ENCODE peak calls at places on chromosomes 5 and 9, in ten cellular contexts. One of them, this sample, is unnamed.

GRCh38 chr9:13786131-13786530 is 506.6 kb upstream of the MPDZ start:
- DNase-seq in non-pigmented ciliary epithelial cell: no peak
- DNase-seq in GDM1: no peak
- DNase-seq in sigmoid colon: no peak
- DNase-seq in HT1080: no peak
- DNase-seq in mucosa of descending colon: no peak
- DNase-seq in AG10803: peak
- DNase-seq in hepatic stellate cell: peak
- DNase-seq in type B pancreatic cell: no peak
- DNase-seq in OCI-LY7: no peak
- DNase-seq in this sample: no peak

GRCh38 chr5:131595088-131596033 is 39.7 kb downstream of the RAPGEF6 start:
- DNase-seq in AG10803: no peak
- DNase-seq in mucosa of descending colon: no peak
- DNase-seq in sigmoid colon: no peak
- DNase-seq in type B pancreatic cell: no peak
- DNase-seq in GDM1: no peak
- DNase-seq in HT1080: no peak
- DNase-seq in hepatic stellate cell: no peak
- DNase-seq in OCI-LY7: no peak
- DNase-seq in non-pigmented ciliary epithelial cell: no peak
- DNase-seq in this sample: no peak

GRCh38 chr5:171580506-171581265 is 161.2 kb downstream of the FGF18 start:
- DNase-seq in non-pigmented ciliary epithelial cell: peak
- DNase-seq in hepatic stellate cell: no peak
- DNase-seq in sigmoid colon: no peak
- DNase-seq in mucosa of descending colon: no peak
- DNase-seq in OCI-LY7: no peak
- DNase-seq in AG10803: peak
- DNase-seq in type B pancreatic cell: peak
- DNase-seq in GDM1: no peak
- DNase-seq in HT1080: peak
- DNase-seq in this sample: no peak

GRCh38 chr9:14312721-14313377 is 1.1 kb downstream of the NFIB start:
- DNase-seq in mucosa of descending colon: peak
- DNase-seq in non-pigmented ciliary epithelial cell: no peak
- DNase-seq in AG10803: no peak
- DNase-seq in GDM1: no peak
- DNase-seq in hepatic stellate cell: peak
- DNase-seq in sigmoid colon: peak
- DNase-seq in HT1080: peak
- DNase-seq in OCI-LY7: no peak
- DNase-seq in type B pancreatic cell: no peak
- DNase-seq in this sample: no peak

GRCh38 chr5:111999286-111999685 is 242.3 kb upstream of the NREP start:
- DNase-seq in GDM1: no peak
- DNase-seq in hepatic stellate cell: no peak
- DNase-seq in HT1080: peak
- DNase-seq in mucosa of descending colon: no peak
- DNase-seq in AG10803: peak
- DNase-seq in sigmoid colon: no peak
- DNase-seq in non-pigmented ciliary epithelial cell: peak
- DNase-seq in type B pancreatic cell: no peak
- DNase-seq in OCI-LY7: no peak
- DNase-seq in this sample: no peak

GRCh38 chr5:173786296-173787187 is 101.6 kb upstream of the CPEB4 start:
- DNase-seq in GDM1: no peak
- DNase-seq in type B pancreatic cell: no peak
- DNase-seq in mucosa of descending colon: no peak
- DNase-seq in AG10803: no peak
- DNase-seq in sigmoid colon: no peak
- DNase-seq in non-pigmented ciliary epithelial cell: no peak
- DNase-seq in HT1080: no peak
- DNase-seq in OCI-LY7: peak
- DNase-seq in hepatic stellate cell: no peak
- DNase-seq in this sample: no peak

GRCh38 chr9:20321683-20322082 is 300.6 kb downstream of the MLLT3 start:
- DNase-seq in GDM1: no peak
- DNase-seq in mucosa of descending colon: no peak
- DNase-seq in HT1080: peak
- DNase-seq in hepatic stellate cell: no peak
- DNase-seq in sigmoid colon: no peak
- DNase-seq in non-pigmented ciliary epithelial cell: no peak
- DNase-seq in type B pancreatic cell: no peak
- DNase-seq in AG10803: no peak
- DNase-seq in OCI-LY7: no peak
- DNase-seq in this sample: no peak

GRCh38 chr5:151155777-151156731 is 1.5 kb downstream of the ANXA6 start:
- DNase-seq in hepatic stellate cell: peak
- DNase-seq in mucosa of descending colon: no peak
- DNase-seq in sigmoid colon: peak
- DNase-seq in HT1080: peak
- DNase-seq in non-pigmented ciliary epithelial cell: no peak
- DNase-seq in AG10803: peak
- DNase-seq in GDM1: no peak
- DNase-seq in type B pancreatic cell: no peak
- DNase-seq in OCI-LY7: peak
- DNase-seq in this sample: peak

GRCh38 chr9:132885691-132886357 is 7.1 kb downstream of the SPACA9 start:
- DNase-seq in non-pigmented ciliary epithelial cell: no peak
- DNase-seq in AG10803: no peak
- DNase-seq in OCI-LY7: no peak
- DNase-seq in hepatic stellate cell: no peak
- DNase-seq in GDM1: no peak
- DNase-seq in sigmoid colon: no peak
- DNase-seq in type B pancreatic cell: no peak
- DNase-seq in HT1080: no peak
- DNase-seq in mucosa of descending colon: no peak
- DNase-seq in this sample: no peak

GRCh38 chr5:124651663-124652513 is 94.6 kb downstream of the ZNF608 start:
- DNase-seq in HT1080: no peak
- DNase-seq in AG10803: no peak
- DNase-seq in non-pigmented ciliary epithelial cell: no peak
- DNase-seq in sigmoid colon: peak
- DNase-seq in type B pancreatic cell: peak
- DNase-seq in GDM1: no peak
- DNase-seq in OCI-LY7: peak
- DNase-seq in hepatic stellate cell: peak
- DNase-seq in mucosa of descending colon: peak
- DNase-seq in this sample: peak

GRCh38 chr5:62256161-62257017 is 49.6 kb upstream of the KIF2A start:
- DNase-seq in type B pancreatic cell: no peak
- DNase-seq in GDM1: no peak
- DNase-seq in mucosa of descending colon: no peak
- DNase-seq in HT1080: no peak
- DNase-seq in AG10803: no peak
- DNase-seq in OCI-LY7: peak
- DNase-seq in non-pigmented ciliary epithelial cell: no peak
- DNase-seq in sigmoid colon: no peak
- DNase-seq in hepatic stellate cell: no peak
- DNase-seq in this sample: no peak

GRCh38 chr9:110126457-110126856 is 81.5 kb downstream of the C9orf152 start:
- DNase-seq in non-pigmented ciliary epithelial cell: no peak
- DNase-seq in hepatic stellate cell: no peak
- DNase-seq in GDM1: no peak
- DNase-seq in HT1080: peak
- DNase-seq in type B pancreatic cell: no peak
- DNase-seq in sigmoid colon: no peak
- DNase-seq in OCI-LY7: peak
- DNase-seq in mucosa of descending colon: no peak
- DNase-seq in AG10803: no peak
- DNase-seq in this sample: no peak

GRCh38 chr5:54520940-54521339 is 3.4 kb downstream of the SNX18 start:
- DNase-seq in mucosa of descending colon: no peak
- DNase-seq in AG10803: peak
- DNase-seq in type B pancreatic cell: no peak
- DNase-seq in non-pigmented ciliary epithelial cell: no peak
- DNase-seq in sigmoid colon: no peak
- DNase-seq in GDM1: no peak
- DNase-seq in HT1080: no peak
- DNase-seq in OCI-LY7: no peak
- DNase-seq in hepatic stellate cell: no peak
- DNase-seq in this sample: no peak

GRCh38 chr5:73115399-73116051 is 4.8 kb upstream of the TMEM171 start:
- DNase-seq in sigmoid colon: no peak
- DNase-seq in hepatic stellate cell: peak
- DNase-seq in GDM1: no peak
- DNase-seq in mucosa of descending colon: no peak
- DNase-seq in HT1080: peak
- DNase-seq in non-pigmented ciliary epithelial cell: peak
- DNase-seq in type B pancreatic cell: no peak
- DNase-seq in OCI-LY7: no peak
- DNase-seq in AG10803: peak
- DNase-seq in this sample: no peak

GRCh38 chr5:150487199-150488061 is 20.5 kb upstream of the NDST1 start:
- DNase-seq in AG10803: peak
- DNase-seq in mucosa of descending colon: peak
- DNase-seq in OCI-LY7: peak
- DNase-seq in hepatic stellate cell: no peak
- DNase-seq in GDM1: peak
- DNase-seq in non-pigmented ciliary epithelial cell: no peak
- DNase-seq in type B pancreatic cell: no peak
- DNase-seq in sigmoid colon: no peak
- DNase-seq in HT1080: peak
- DNase-seq in this sample: peak

GRCh38 chr9:130522233-130522808 is 57.1 kb upstream of the FUBP3 start:
- DNase-seq in type B pancreatic cell: no peak
- DNase-seq in mucosa of descending colon: no peak
- DNase-seq in non-pigmented ciliary epithelial cell: no peak
- DNase-seq in OCI-LY7: no peak
- DNase-seq in GDM1: no peak
- DNase-seq in AG10803: no peak
- DNase-seq in sigmoid colon: no peak
- DNase-seq in HT1080: no peak
- DNase-seq in hepatic stellate cell: no peak
- DNase-seq in this sample: no peak

GRCh38 chr5:57231607-57232006 is 57.7 kb downstream of the GPBP1 start:
- DNase-seq in mucosa of descending colon: no peak
- DNase-seq in sigmoid colon: no peak
- DNase-seq in AG10803: no peak
- DNase-seq in type B pancreatic cell: no peak
- DNase-seq in GDM1: no peak
- DNase-seq in non-pigmented ciliary epithelial cell: no peak
- DNase-seq in HT1080: no peak
- DNase-seq in hepatic stellate cell: no peak
- DNase-seq in OCI-LY7: no peak
- DNase-seq in this sample: no peak

GRCh38 chr5:80569086-80569960 is 757 bp downstream of the ANKRD34B start:
- DNase-seq in OCI-LY7: no peak
- DNase-seq in type B pancreatic cell: no peak
- DNase-seq in hepatic stellate cell: no peak
- DNase-seq in sigmoid colon: no peak
- DNase-seq in non-pigmented ciliary epithelial cell: no peak
- DNase-seq in AG10803: no peak
- DNase-seq in GDM1: no peak
- DNase-seq in HT1080: no peak
- DNase-seq in mucosa of descending colon: no peak
- DNase-seq in this sample: no peak

GRCh38 chr9:91178281-91179236 is 183.2 kb downstream of the AUH start:
- DNase-seq in OCI-LY7: no peak
- DNase-seq in GDM1: no peak
- DNase-seq in AG10803: no peak
- DNase-seq in sigmoid colon: no peak
- DNase-seq in non-pigmented ciliary epithelial cell: no peak
- DNase-seq in mucosa of descending colon: peak
- DNase-seq in type B pancreatic cell: peak
- DNase-seq in HT1080: no peak
- DNase-seq in hepatic stellate cell: no peak
- DNase-seq in this sample: no peak

GRCh38 chr9:80995759-80996158 is 693.6 kb downstream of the TLE1 start:
- DNase-seq in GDM1: no peak
- DNase-seq in AG10803: peak
- DNase-seq in non-pigmented ciliary epithelial cell: peak
- DNase-seq in HT1080: peak
- DNase-seq in hepatic stellate cell: no peak
- DNase-seq in type B pancreatic cell: no peak
- DNase-seq in mucosa of descending colon: no peak
- DNase-seq in OCI-LY7: no peak
- DNase-seq in sigmoid colon: no peak
- DNase-seq in this sample: no peak

GRCh38 chr5:86500947-86501346 is 116.8 kb upstream of the COX7C start:
- DNase-seq in hepatic stellate cell: no peak
- DNase-seq in GDM1: no peak
- DNase-seq in non-pigmented ciliary epithelial cell: no peak
- DNase-seq in sigmoid colon: no peak
- DNase-seq in AG10803: no peak
- DNase-seq in OCI-LY7: no peak
- DNase-seq in mucosa of descending colon: no peak
- DNase-seq in HT1080: peak
- DNase-seq in type B pancreatic cell: no peak
- DNase-seq in this sample: no peak

GRCh38 chr5:95823738-95824609 is 1.4 kb upstream of the GLRX start:
- DNase-seq in HT1080: peak
- DNase-seq in type B pancreatic cell: no peak
- DNase-seq in AG10803: peak
- DNase-seq in non-pigmented ciliary epithelial cell: peak
- DNase-seq in mucosa of descending colon: peak
- DNase-seq in sigmoid colon: peak
- DNase-seq in GDM1: peak
- DNase-seq in hepatic stellate cell: peak
- DNase-seq in OCI-LY7: peak
- DNase-seq in this sample: peak

GRCh38 chr9:75233011-75233410 is 144.7 kb downstream of the OSTF1 start:
- DNase-seq in non-pigmented ciliary epithelial cell: peak
- DNase-seq in sigmoid colon: no peak
- DNase-seq in type B pancreatic cell: no peak
- DNase-seq in AG10803: no peak
- DNase-seq in HT1080: no peak
- DNase-seq in hepatic stellate cell: no peak
- DNase-seq in OCI-LY7: no peak
- DNase-seq in GDM1: no peak
- DNase-seq in mucosa of descending colon: no peak
- DNase-seq in this sample: no peak

GRCh38 chr5:134647750-134648424 is 698 bp upstream of the SEC24A start:
- DNase-seq in OCI-LY7: peak
- DNase-seq in type B pancreatic cell: no peak
- DNase-seq in non-pigmented ciliary epithelial cell: no peak
- DNase-seq in HT1080: no peak
- DNase-seq in AG10803: peak
- DNase-seq in mucosa of descending colon: no peak
- DNase-seq in GDM1: no peak
- DNase-seq in hepatic stellate cell: no peak
- DNase-seq in sigmoid colon: no peak
- DNase-seq in this sample: no peak

GRCh38 chr9:84121991-84122523 is 141.5 kb downstream of the RMI1 start:
- DNase-seq in hepatic stellate cell: no peak
- DNase-seq in sigmoid colon: no peak
- DNase-seq in mucosa of descending colon: no peak
- DNase-seq in OCI-LY7: no peak
- DNase-seq in type B pancreatic cell: no peak
- DNase-seq in AG10803: peak
- DNase-seq in non-pigmented ciliary epithelial cell: peak
- DNase-seq in GDM1: no peak
- DNase-seq in HT1080: peak
- DNase-seq in this sample: no peak

GRCh38 chr5:82396871-82397514 is 118.8 kb upstream of the RPS23 start:
- DNase-seq in OCI-LY7: no peak
- DNase-seq in AG10803: peak
- DNase-seq in sigmoid colon: peak
- DNase-seq in type B pancreatic cell: no peak
- DNase-seq in mucosa of descending colon: peak
- DNase-seq in GDM1: no peak
- DNase-seq in non-pigmented ciliary epithelial cell: peak
- DNase-seq in HT1080: peak
- DNase-seq in hepatic stellate cell: peak
- DNase-seq in this sample: peak

GRCh38 chr5:375921-376871 is 54.7 kb downstream of the AHRR start:
- DNase-seq in OCI-LY7: no peak
- DNase-seq in type B pancreatic cell: peak
- DNase-seq in non-pigmented ciliary epithelial cell: no peak
- DNase-seq in HT1080: no peak
- DNase-seq in mucosa of descending colon: peak
- DNase-seq in sigmoid colon: peak
- DNase-seq in hepatic stellate cell: no peak
- DNase-seq in GDM1: no peak
- DNase-seq in AG10803: no peak
- DNase-seq in this sample: no peak

GRCh38 chr5:126433708-126434107 is 10.5 kb downstream of the GRAMD2B start:
- DNase-seq in mucosa of descending colon: no peak
- DNase-seq in hepatic stellate cell: no peak
- DNase-seq in OCI-LY7: no peak
- DNase-seq in GDM1: no peak
- DNase-seq in non-pigmented ciliary epithelial cell: no peak
- DNase-seq in HT1080: no peak
- DNase-seq in sigmoid colon: no peak
- DNase-seq in type B pancreatic cell: no peak
- DNase-seq in AG10803: peak
- DNase-seq in this sample: no peak

This sample was measured in left colon.